ENCODE peak calls at places on chromosomes 13 and 19, in nine cellular contexts. W, D, F, U, G, I, H, X and Z are unnamed samples.

GRCh38 chr19:30273184-30273583 is 99.0 kb upstream of the ZNF536 start:
- DNase-seq in G (no peak), F (no peak), D (no peak), U (no peak), W (no peak), X (no peak), H (no peak), I (no peak), Z (no peak)

GRCh38 chr19:55146078-55146647 is 2.8 kb downstream of the TNNT1 start:
- DNase-seq in F (no peak), W (no peak), U (no peak), G (no peak), I (peak), H (no peak), D (no peak), X (no peak), Z (peak)

GRCh38 chr13:60220072-60220471 is 56.3 kb upstream of the DIAPH3 start:
- DNase-seq in U (no peak), G (no peak), D (no peak), H (no peak), W (no peak), I (no peak), X (no peak), F (no peak), Z (no peak)

GRCh38 chr13:44141213-44141724 is 232.4 kb upstream of the SERP2 start:
- DNase-seq in U (no peak), F (no peak), W (no peak), G (no peak), I (peak), D (peak), H (no peak), X (no peak), Z (peak)

GRCh38 chr13:102392810-102393209 is 9.0 kb downstream of the FGF14 start:
- DNase-seq in D (no peak), U (no peak), F (no peak), H (no peak), G (no peak), X (no peak), W (no peak), I (no peak), Z (no peak)

GRCh38 chr13:60019119-60019993 is 144.4 kb downstream of the DIAPH3 start:
- DNase-seq in F (no peak), W (no peak), I (peak), G (no peak), H (no peak), X (no peak), D (no peak), U (no peak), Z (peak)

GRCh38 chr19:57056972-57057371 is 62.8 kb upstream of the USP29 start:
- DNase-seq in H (peak), X (peak), D (no peak), G (no peak), I (no peak), W (no peak), U (no peak), F (no peak), Z (peak)

GRCh38 chr19:8335343-8336071 is 7.6 kb downstream of the KANK3 start:
- DNase-seq in H (no peak), D (no peak), I (peak), X (peak), G (no peak), W (peak), F (no peak), U (no peak), Z (no peak)

GRCh38 chr13:94701313-94702180 is 10.8 kb downstream of the SOX21 start:
- DNase-seq in H (no peak), I (peak), G (no peak), W (no peak), D (no peak), U (no peak), X (no peak), F (no peak), Z (no peak)

GRCh38 chr13:27264181-27264580 is 6.4 kb upstream of the RASL11A start:
- DNase-seq in F (no peak), U (no peak), D (no peak), W (no peak), G (no peak), I (no peak), X (no peak), H (peak), Z (peak)

GRCh38 chr19:33771308-33772101 is 25.2 kb upstream of the KCTD15 start:
- DNase-seq in U (peak), G (peak), D (peak), I (peak), H (peak), X (peak), F (no peak), W (peak), Z (peak)

GRCh38 chr19:35740423-35741215 is 1.6 kb downstream of the IGFLR1 start:
- DNase-seq in I (peak), H (peak), D (peak), F (peak), W (peak), U (peak), X (peak), G (peak), Z (peak)
- TF ChIP-seq CTCF in I (no peak), H (peak), D (no peak), F (peak), W (peak), U (no peak), X (no peak), G (no peak), Z (peak)

GRCh38 chr13:26051231-26052135 is at the start of gene SHISA2:
- DNase-seq in U (no peak), W (no peak), G (no peak), D (no peak), H (no peak), X (no peak), F (no peak), I (peak), Z (peak)
- H3K4me3 ChIP-seq in U (no peak), W (peak), G (peak), D (peak), H (peak), X (peak), F (peak), I (peak), Z (peak)

DNA sequence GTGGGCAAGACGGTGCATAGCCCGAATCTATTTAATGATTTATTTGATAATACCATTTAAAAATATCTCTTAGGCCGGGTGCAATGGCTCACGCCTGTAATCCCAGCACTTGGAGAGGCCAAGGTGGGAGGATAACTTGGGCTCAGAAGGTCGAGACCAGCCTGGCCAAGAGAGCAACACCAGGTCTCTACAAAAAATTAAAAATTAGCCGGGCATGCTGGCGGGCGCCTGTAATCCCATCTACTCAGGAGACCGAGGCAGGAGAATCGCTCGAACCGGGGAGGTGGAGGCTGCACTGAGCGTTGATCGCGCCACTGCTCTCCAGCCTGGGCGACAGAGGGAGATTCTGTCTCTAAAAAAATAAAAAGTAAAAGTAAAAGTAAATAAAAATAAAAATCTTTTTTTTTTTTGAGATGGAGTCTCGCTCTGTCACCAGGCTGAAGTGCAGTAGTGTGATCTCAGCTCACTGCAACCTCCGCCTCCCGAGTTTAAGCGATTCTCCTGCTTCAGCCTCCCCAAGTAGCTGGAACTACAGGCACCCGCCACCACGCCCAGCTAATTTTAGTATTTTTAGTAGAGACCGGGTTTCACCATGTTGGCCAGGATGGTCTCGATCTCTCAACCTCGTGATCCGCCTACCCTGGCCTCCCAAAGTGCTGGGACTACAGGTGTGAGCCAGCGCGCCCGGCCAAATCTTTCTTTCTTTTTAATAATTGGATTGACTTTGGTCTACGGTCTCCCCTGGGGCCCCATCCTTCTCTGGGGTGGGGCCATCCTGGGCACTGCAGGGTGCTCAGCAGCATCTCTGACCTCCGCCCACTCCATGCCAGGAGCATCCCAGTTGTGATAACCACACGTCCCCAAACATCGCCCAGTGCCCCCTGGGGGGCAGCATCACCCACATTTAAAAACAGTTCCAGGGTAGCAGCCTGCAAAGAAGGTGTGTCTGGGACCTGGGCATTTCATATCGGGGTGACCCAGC is 90.7 kb downstream of the GNG7 start:
- DNase-seq in F (no peak), W (no peak), X (no peak), U (peak), H (no peak), I (no peak), D (no peak), G (no peak), Z (no peak)
- TF ChIP-seq CTCF in F (no peak), W (peak), X (peak), U (no peak), H (no peak), I (peak), D (no peak), G (no peak), Z (no peak)

DNA sequence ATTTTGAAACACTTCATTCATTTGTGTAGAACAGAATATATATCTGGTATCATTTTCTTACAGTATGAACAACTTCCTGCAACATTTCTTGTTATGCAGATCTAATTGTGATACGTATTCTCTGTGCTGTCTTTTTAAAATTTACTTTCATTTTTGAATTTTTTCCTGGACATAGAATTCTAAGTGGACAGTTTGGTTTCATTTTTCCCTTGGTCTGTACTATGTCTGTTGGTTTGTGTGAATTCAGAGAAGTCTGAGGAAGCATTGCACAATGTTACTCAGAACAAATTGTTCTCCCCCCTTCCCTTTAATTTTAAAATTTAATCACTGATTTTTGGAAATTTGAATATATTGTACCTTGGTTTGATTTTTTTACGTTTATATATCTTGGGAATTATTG is 352.5 kb upstream of the PCDH20 start:
- DNase-seq in F (no peak), H (no peak), U (no peak), I (no peak), D (no peak), G (no peak), X (no peak), W (no peak), Z (no peak)
- H3K4me3 ChIP-seq in F (no peak), H (no peak), U (no peak), I (no peak), D (no peak), G (no peak), X (no peak), W (no peak), Z (no peak)

DNA sequence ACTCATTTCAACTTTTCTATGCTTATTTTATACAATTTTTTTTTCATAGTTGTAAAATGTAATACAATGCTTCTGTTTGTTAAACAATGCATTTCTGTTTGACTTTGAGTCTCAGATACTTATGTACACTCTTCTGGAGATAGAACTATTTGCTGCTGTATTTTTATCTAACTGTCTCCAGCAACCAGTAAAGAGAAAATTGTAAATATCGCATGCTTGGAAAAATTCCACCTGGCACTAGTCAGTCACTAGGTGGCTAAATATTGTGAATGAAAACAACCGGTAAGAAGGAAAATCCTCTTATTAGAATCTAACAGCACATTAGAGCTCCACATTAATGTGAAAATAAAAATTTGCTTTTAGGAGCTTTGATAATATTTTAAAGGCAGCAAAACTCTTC is 876.5 kb downstream of the PCDH9 start:
- DNase-seq in G (no peak), I (no peak), U (no peak), W (no peak), H (no peak), F (no peak), X (no peak), D (no peak), Z (peak)
- TF ChIP-seq CTCF in G (no peak), I (no peak), U (no peak), W (no peak), H (no peak), F (no peak), X (no peak), D (no peak), Z (no peak)

DNA sequence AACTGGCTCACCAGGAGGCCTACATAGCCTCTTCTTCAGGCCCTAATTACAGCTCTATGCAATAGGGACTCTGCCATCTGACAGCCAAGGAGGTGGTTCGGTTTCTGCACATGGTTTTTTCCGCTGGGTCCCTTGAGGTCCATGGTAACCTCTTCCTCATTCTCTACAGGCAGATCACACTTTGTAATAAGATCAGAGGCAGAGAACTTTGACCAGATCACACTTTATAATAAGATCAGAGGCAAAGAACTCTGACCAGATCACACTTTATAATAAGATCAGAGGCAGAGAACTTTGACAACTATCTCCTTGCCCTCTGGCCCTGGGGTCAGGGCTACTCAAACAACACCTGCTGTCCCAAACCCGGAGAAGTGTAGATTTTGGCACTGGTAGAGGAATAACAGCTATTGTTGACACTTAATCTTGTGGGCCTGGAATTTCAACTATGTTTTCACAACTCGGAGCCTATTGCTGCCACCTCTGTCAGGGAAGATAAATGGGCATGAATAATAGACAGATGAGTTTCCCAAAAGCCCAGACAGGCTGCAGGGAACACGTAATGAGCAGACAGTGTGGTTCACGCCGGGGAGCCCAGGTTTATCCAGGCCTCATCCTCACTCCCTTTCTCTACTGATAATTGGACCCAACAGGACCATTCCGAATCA is 246.1 kb downstream of the UQCRFS1 start:
- DNase-seq in F (no peak), G (no peak), I (no peak), X (no peak), D (no peak), W (no peak), U (no peak), H (no peak), Z (peak)
- H3K4me3 ChIP-seq in F (no peak), G (no peak), I (no peak), X (no peak), D (no peak), W (no peak), U (no peak), H (no peak), Z (no peak)

GRCh38 chr13:24270639-24271131 is 38.7 kb upstream of the C1QTNF9 start:
- DNase-seq in G (peak), I (peak), H (peak), X (peak), F (no peak), D (peak), W (peak), U (no peak), Z (peak)
- TF ChIP-seq CTCF in G (peak), I (no peak), H (no peak), X (peak), F (no peak), D (peak), W (peak), U (no peak), Z (no peak)

GRCh38 chr19:18373407-18373891 is 12.5 kb upstream of the GDF15 start:
- DNase-seq in F (no peak), X (no peak), I (no peak), H (no peak), U (no peak), G (no peak), D (no peak), W (no peak), Z (no peak)
- H3K4me3 ChIP-seq in F (no peak), X (no peak), I (no peak), H (no peak), U (no peak), G (no peak), D (no peak), W (no peak), Z (no peak)